ENCODE peak calls at places on chromosomes 11 and 22, in ten cellular contexts. H is memory B cell; Z is upper lobe of right lung; F is WTC11; B is non-pigmented ciliary epithelial cell; W is MV-4-11; R is left ventricle myocardium inferior; C is activated CD8-positive, alpha-beta memory T cell treated with anti-CD3 and anti-CD28 coated beads for 4 hours; J is neuronal stem cell; L is stimulated activated CD8-positive, alpha-beta memory T cell treated with anti-CD3 and anti-CD28 coated beads, Interleukin-4, amount 100 ng/mL, for 1 hour. P is an unnamed sample.

GRCh38 chr11:5992604-5993251 is 5.9 kb upstream of the OR52L1 start:
- DNase-seq in H (no peak), R (no peak), L (no peak), C (no peak), F (no peak), J (peak), W (peak), B (no peak), Z (no peak), P (peak)

GRCh38 chr11:102279641-102280170 is 37.6 kb upstream of the BIRC3 start:
- DNase-seq in F (no peak), Z (no peak), B (no peak), L (no peak), C (no peak), H (no peak), J (no peak), R (no peak), W (no peak), P (peak)

GRCh38 chr22:26658671-26659478 is 1.5 kb downstream of the MIAT start:
- DNase-seq in C (peak), R (no peak), L (peak), J (peak), H (peak), W (peak), Z (peak), F (peak), B (peak), P (peak)

GRCh38 chr11:3119141-3119821 is 45.8 kb downstream of the OSBPL5 start:
- DNase-seq in L (no peak), F (peak), W (no peak), Z (peak), J (no peak), C (no peak), B (no peak), R (peak), H (no peak), P (no peak)

GRCh38 chr11:122523841-122524531 is 131.5 kb upstream of the UBASH3B start:
- DNase-seq in W (peak), J (no peak), L (no peak), Z (no peak), C (no peak), F (no peak), H (no peak), R (peak), B (no peak), P (no peak)

GRCh38 chr11:66118847-66119246 is 48.8 kb downstream of the PACS1 start:
- DNase-seq in Z (no peak), J (no peak), R (no peak), F (no peak), W (no peak), L (no peak), B (no peak), C (no peak), H (no peak), P (no peak)

GRCh38 chr11:12746593-12747097 is 72.4 kb downstream of the TEAD1 start:
- DNase-seq in H (no peak), R (peak), B (peak), F (peak), L (no peak), W (no peak), J (peak), C (no peak), Z (no peak), P (peak)

GRCh38 chr11:105636496-105636895 is 26.6 kb downstream of the GRIA4 start:
- DNase-seq in H (no peak), C (no peak), B (no peak), F (no peak), W (no peak), Z (no peak), J (no peak), L (no peak), R (no peak), P (no peak)

GRCh38 chr11:40288212-40288803 is 1171.1 kb downstream of the LRRC4C start:
- DNase-seq in B (no peak), W (no peak), H (no peak), Z (no peak), R (no peak), F (no peak), L (no peak), J (no peak), C (no peak), P (no peak)

GRCh38 chr11:69442807-69443137 is 38.7 kb upstream of the LINC01488 start:
- DNase-seq in L (no peak), R (peak), C (no peak), J (no peak), H (no peak), F (no peak), W (no peak), B (no peak), Z (no peak), P (peak)

GRCh38 chr11:70650075-70650909 is 252.0 kb downstream of the CTTN start:
- DNase-seq in Z (peak), B (peak), C (no peak), H (no peak), R (peak), W (peak), F (peak), J (peak), L (no peak), P (peak)

GRCh38 chr11:122933434-122933833 is 48.2 kb downstream of the BSX start:
- DNase-seq in B (no peak), W (no peak), L (no peak), R (no peak), C (no peak), Z (no peak), J (no peak), H (no peak), F (no peak), P (no peak)

GRCh38 chr11:36056160-36056751 is 112.4 kb downstream of the LDLRAD3 start:
- DNase-seq in F (peak), H (no peak), C (no peak), Z (no peak), J (no peak), B (no peak), W (peak), R (no peak), L (no peak), P (peak)

GRCh38 chr11:8729837-8730696 is 47.5 kb downstream of the RPL27A start:
- DNase-seq in W (no peak), B (no peak), F (peak), C (no peak), L (no peak), H (no peak), J (no peak), Z (no peak), R (no peak), P (no peak)

GRCh38 chr22:41822289-41823057 is 10.4 kb upstream of the SREBF2 start:
- DNase-seq in H (no peak), B (peak), J (no peak), F (no peak), R (no peak), W (peak), Z (no peak), C (peak), L (peak), P (peak)

GRCh38 chr11:76962583-76963416 is 71.4 kb upstream of the B3GNT6 start:
- DNase-seq in F (no peak), L (no peak), Z (no peak), C (no peak), B (no peak), R (no peak), H (no peak), W (peak), J (no peak), P (no peak)

GRCh38 chr11:84345597-84345996 is 1059.4 kb upstream of the CCDC90B start:
- DNase-seq in H (no peak), J (no peak), W (peak), F (no peak), B (no peak), Z (no peak), R (no peak), L (no peak), C (no peak), P (no peak)

GRCh38 chr11:69075421-69076128 is 26.8 kb downstream of the TPCN2 start:
- DNase-seq in L (no peak), W (no peak), R (peak), C (no peak), H (no peak), B (peak), F (no peak), J (no peak), Z (no peak), P (peak)

GRCh38 chr22:41096391-41096790 is 4.0 kb downstream of the EP300 start:
- DNase-seq in B (no peak), L (no peak), C (no peak), Z (no peak), F (no peak), R (no peak), J (no peak), W (no peak), H (no peak), P (no peak)

GRCh38 chr11:12841946-12842630 is 167.0 kb upstream of the RASSF10 start:
- DNase-seq in H (no peak), J (no peak), W (peak), B (no peak), L (no peak), C (no peak), F (no peak), R (no peak), Z (no peak), P (peak)

GRCh38 chr22:28728621-28729313 is 12.9 kb downstream of the CHEK2 start:
- DNase-seq in F (no peak), R (no peak), L (no peak), W (no peak), Z (no peak), J (no peak), H (no peak), C (no peak), B (no peak), P (no peak)

GRCh38 chr22:33569547-33569946 is 350.7 kb downstream of the LARGE1 start:
- DNase-seq in Z (no peak), F (peak), J (no peak), L (no peak), C (no peak), B (no peak), W (no peak), H (no peak), R (no peak), P (no peak)

GRCh38 chr11:7442588-7443215 is 42.6 kb upstream of the OLFML1 start:
- DNase-seq in B (peak), L (peak), W (peak), C (peak), Z (peak), J (peak), H (peak), F (peak), R (peak), P (peak)

GRCh38 chr11:42237701-42238235 is 778.3 kb upstream of the LRRC4C start:
- DNase-seq in R (no peak), J (no peak), W (no peak), L (no peak), F (no peak), C (no peak), Z (no peak), B (no peak), H (no peak), P (no peak)

GRCh38 chr11:36261094-36261493 is 28.1 kb downstream of the COMMD9 start:
- DNase-seq in B (no peak), F (no peak), L (no peak), J (no peak), R (no peak), W (no peak), C (no peak), H (no peak), Z (no peak), P (no peak)

GRCh38 chr11:67118059-67118766 is 850 bp upstream of the KDM2A start:
- DNase-seq in J (no peak), Z (peak), R (peak), L (no peak), W (no peak), B (no peak), F (peak), C (no peak), H (peak), P (no peak)

GRCh38 chr22:20526628-20527355 is 19.4 kb downstream of the MED15 start:
- DNase-seq in J (no peak), H (no peak), Z (no peak), R (no peak), F (no peak), W (no peak), C (no peak), L (no peak), B (no peak), P (peak)

GRCh38 chr11:130338667-130339066 is 23.9 kb upstream of the ZBTB44 start:
- DNase-seq in Z (no peak), J (no peak), L (no peak), H (no peak), F (no peak), W (no peak), C (no peak), B (no peak), R (no peak), P (no peak)

GRCh38 chr11:789951-790350 is at the start of gene CEND1:
- DNase-seq in Z (no peak), J (peak), C (no peak), H (no peak), B (no peak), W (no peak), L (no peak), F (peak), R (no peak), P (no peak)

GRCh38 chr11:6418199-6418957 is 516 bp downstream of the APBB1 start:
- DNase-seq in L (no peak), H (no peak), B (no peak), C (no peak), Z (no peak), F (peak), W (no peak), R (peak), J (peak), P (no peak)

GRCh38 chr11:108062336-108062735 is 53.6 kb downstream of the CUL5 start:
- DNase-seq in W (no peak), B (no peak), J (no peak), H (no peak), L (no peak), Z (no peak), F (no peak), C (no peak), R (no peak), P (no peak)

GRCh38 chr22:36986242-36986821 is 32.9 kb downstream of the TST start:
- DNase-seq in L (no peak), J (no peak), F (peak), W (peak), C (no peak), H (no peak), B (no peak), Z (no peak), R (no peak), P (peak)